ENCODE peak calls at places on chromosomes 3 and 15, in eight cellular contexts. U is retina; I is pons; O is RPMI8226; P is activated CD8-positive, alpha-beta memory T cell treated with anti-CD3 and anti-CD28 coated beads for 1 hour; X is activated CD4-positive, alpha-beta T cell treated with anti-CD3 and anti-CD28 coated beads, Interleukin-2, amount 10 ng/mL, durations not matched to agents 7 days and 5 days; A is stimulated activated naive CD8-positive, alpha-beta T cell treated with anti-CD3 and anti-CD28 coated beads, Interleukin-15, amount 100 ng/mL, for 72 hours; R is skeletal muscle cell. V is an unnamed sample.
A peak's percentile ranks its signal among the peaks of the same experiment; 100 is the strongest.

GRCh38 chr15:51706931-51707608 is 25.8 kb downstream of the SCG3 start:
- DNase-seq in U (no peak), I (no peak), O (no peak), P (no peak), X (no peak), A (no peak), R (no peak), V (no peak)

GRCh38 chr3:133835418-133835743 is 29.8 kb downstream of the SRPRB start:
- DNase-seq in U (no peak), I (no peak), O (no peak), P (no peak), X (no peak), A (no peak), R (no peak), V (no peak)

GRCh38 chr3:162367443-162368132 is 871.0 kb downstream of the OTOL1 start:
- DNase-seq in U (no peak), I (no peak), O (no peak), P (no peak), X (no peak), A (no peak), R (no peak), V (no peak)

GRCh38 chr3:70808881-70809280 is 496.4 kb upstream of the MDFIC2 start:
- DNase-seq in U (no peak), I (no peak), O (no peak), P (no peak), X (no peak), A (no peak), R (no peak), V (no peak)

GRCh38 chr3:160368804-160369203 is 30.2 kb downstream of the IFT80 start:
- DNase-seq in U (no peak), I (no peak), O (peak; percentile 15), P (no peak), X (no peak), A (no peak), R (no peak), V (no peak)

GRCh38 chr3:100401674-100402036 is 316 bp downstream of the LNP1 start:
- DNase-seq in U (peak; percentile 90), I (no peak), O (peak; percentile 64), P (peak; percentile 16), X (peak; percentile 53), A (peak; percentile 65), R (no peak), V (no peak)

GRCh38 chr3:112848196-112848595 is 1.5 kb upstream of the CD200R1L start:
- DNase-seq in U (no peak), I (no peak), O (no peak), P (no peak), X (peak; percentile 24), A (no peak), R (no peak), V (no peak)

GRCh38 chr3:25576146-25576545 is 88.6 kb downstream of the TOP2B start:
- DNase-seq in U (no peak), I (no peak), O (no peak), P (no peak), X (no peak), A (no peak), R (no peak), V (no peak)

GRCh38 chr3:196694202-196694638 is 17.8 kb downstream of the CEP19 start:
- DNase-seq in U (no peak), I (no peak), O (peak; percentile 32), P (no peak), X (peak; percentile 19), A (peak; percentile 19), R (no peak), V (no peak)

GRCh38 chr15:99427210-99427609 is 138.6 kb upstream of the MEF2A start:
- DNase-seq in U (no peak), I (no peak), O (no peak), P (no peak), X (no peak), A (no peak), R (no peak), V (no peak)

GRCh38 chr3:184565421-184566211 is 4.0 kb downstream of the EPHB3 start:
- DNase-seq in U (peak; percentile 76), I (no peak), O (peak; percentile 30), P (no peak), X (no peak), A (no peak), R (peak; percentile 58), V (peak; percentile 48)

GRCh38 chr3:32443471-32443870 is 51.8 kb downstream of the CMTM7 start:
- DNase-seq in U (no peak), I (no peak), O (no peak), P (no peak), X (no peak), A (peak; percentile 7), R (no peak), V (no peak)

GRCh38 chr3:139388077-139388476 is 1.4 kb downstream of the COPB2 start:
- DNase-seq in U (no peak), I (no peak), O (no peak), P (no peak), X (no peak), A (no peak), R (no peak), V (no peak)

GRCh38 chr3:46931631-46932441 is 44.7 kb downstream of the CCDC12 start:
- DNase-seq in U (no peak), I (no peak), O (peak; percentile 65), P (no peak), X (no peak), A (no peak), R (peak; percentile 36), V (no peak)

GRCh38 chr15:49847436-49847835 is 226.6 kb downstream of the DTWD1 start:
- DNase-seq in U (no peak), I (no peak), O (no peak), P (no peak), X (no peak), A (no peak), R (peak; percentile 57), V (no peak)

GRCh38 chr3:172187511-172187910 is 148.1 kb downstream of the FNDC3B start:
- DNase-seq in U (no peak), I (no peak), O (no peak), P (no peak), X (no peak), A (no peak), R (no peak), V (no peak)

GRCh38 chr3:87198774-87199173 is 28.3 kb upstream of the CHMP2B start:
- DNase-seq in U (no peak), I (no peak), O (no peak), P (no peak), X (no peak), A (no peak), R (no peak), V (no peak)

GRCh38 chr3:119781330-119782198 is at the start of gene NR1I2:
- DNase-seq in U (no peak), I (no peak), O (no peak), P (no peak), X (no peak), A (no peak), R (no peak), V (no peak)

GRCh38 chr3:65672876-65673815 is 365.6 kb downstream of the MAGI1 start:
- DNase-seq in U (peak; percentile 44), I (peak; percentile 69), O (peak; percentile 62), P (no peak), X (peak; percentile 19), A (peak; percentile 8), R (no peak), V (peak; percentile 64)

GRCh38 chr15:90004671-90005070 is 3.5 kb downstream of the ZNF710 start:
- DNase-seq in U (no peak), I (peak; percentile 60), O (no peak), P (no peak), X (no peak), A (no peak), R (peak; percentile 92), V (no peak)

GRCh38 chr15:41392659-41393058 is 9.6 kb downstream of the NDUFAF1 start:
- DNase-seq in U (no peak), I (no peak), O (no peak), P (no peak), X (no peak), A (no peak), R (no peak), V (no peak)

GRCh38 chr3:25527796-25528195 is 99.7 kb downstream of the RARB start:
- DNase-seq in U (no peak), I (peak; percentile 10), O (no peak), P (no peak), X (no peak), A (no peak), R (no peak), V (peak; percentile 10)

GRCh38 chr15:89494941-89495637 is 1.3 kb downstream of the RHCG start:
- DNase-seq in U (no peak), I (no peak), O (peak; percentile 57), P (no peak), X (peak; percentile 40), A (no peak), R (no peak), V (no peak)

GRCh38 chr3:10023587-10024310 is 2.5 kb upstream of the FANCD2 start:
- DNase-seq in U (no peak), I (no peak), O (no peak), P (no peak), X (no peak), A (no peak), R (no peak), V (no peak)

GRCh38 chr3:171982829-171983228 is 56.5 kb upstream of the FNDC3B start:
- DNase-seq in U (no peak), I (no peak), O (no peak), P (no peak), X (no peak), A (no peak), R (no peak), V (no peak)

GRCh38 chr3:165383381-165383780 is 187.2 kb upstream of the SLITRK3 start:
- DNase-seq in U (no peak), I (no peak), O (no peak), P (no peak), X (no peak), A (no peak), R (no peak), V (no peak)

GRCh38 chr3:43426388-43426787 is 140.0 kb downstream of the SNRK start:
- DNase-seq in U (no peak), I (peak; percentile 25), O (no peak), P (no peak), X (no peak), A (no peak), R (no peak), V (no peak)

GRCh38 chr3:71940523-71940922 is 155.6 kb upstream of the PROK2 start:
- DNase-seq in U (no peak), I (no peak), O (no peak), P (no peak), X (no peak), A (no peak), R (no peak), V (no peak)

GRCh38 chr3:52353291-52353855 is 37.3 kb downstream of the DNAH1 start:
- DNase-seq in U (no peak), I (no peak), O (no peak), P (no peak), X (no peak), A (no peak), R (no peak), V (no peak)

V was measured in cerebellar cortex.